ENCODE peak calls at places on chromosomes 2 and 18, in five cellular contexts. J, T, R, Y and S are unnamed samples.

GRCh38 chr18:45670281-45670962 is 53.6 kb upstream of the SLC14A1 start:
- DNase-seq in J (peak), T (no peak), R (peak), Y (no peak), S (no peak)

GRCh38 chr2:197760293-197760657 is 24.8 kb downstream of the BOLL start:
- DNase-seq in J (no peak), T (no peak), R (no peak), Y (peak), S (no peak)

GRCh38 chr2:166900700-166901099 is 12.4 kb downstream of the XIRP2 start:
- DNase-seq in J (no peak), T (no peak), R (no peak), Y (no peak), S (peak)

GRCh38 chr2:52034706-52035105 is 1002.8 kb upstream of the NRXN1 start:
- DNase-seq in J (no peak), T (no peak), R (no peak), Y (no peak), S (no peak)

GRCh38 chr2:147463881-147464520 is 380.8 kb upstream of the ACVR2A start:
- DNase-seq in J (peak), T (no peak), R (no peak), Y (no peak), S (no peak)

GRCh38 chr2:5520352-5520996 is 171.7 kb upstream of the SOX11 start:
- DNase-seq in J (no peak), T (peak), R (no peak), Y (peak), S (no peak)

GRCh38 chr2:159195719-159196118 is 90.8 kb downstream of the WDSUB1 start:
- DNase-seq in J (no peak), T (no peak), R (no peak), Y (peak), S (no peak)

GRCh38 chr2:11342561-11343343 is 1.7 kb downstream of the ROCK2 start:
- DNase-seq in J (peak), T (no peak), R (no peak), Y (no peak), S (no peak)

GRCh38 chr2:232889876-232890401 is 19.9 kb downstream of the SNORC start:
- DNase-seq in J (no peak), T (no peak), R (no peak), Y (peak), S (no peak)
- TF ChIP-seq CTCF in J (no peak), T (no peak), R (no peak), Y (no peak), S (no peak)

DNA sequence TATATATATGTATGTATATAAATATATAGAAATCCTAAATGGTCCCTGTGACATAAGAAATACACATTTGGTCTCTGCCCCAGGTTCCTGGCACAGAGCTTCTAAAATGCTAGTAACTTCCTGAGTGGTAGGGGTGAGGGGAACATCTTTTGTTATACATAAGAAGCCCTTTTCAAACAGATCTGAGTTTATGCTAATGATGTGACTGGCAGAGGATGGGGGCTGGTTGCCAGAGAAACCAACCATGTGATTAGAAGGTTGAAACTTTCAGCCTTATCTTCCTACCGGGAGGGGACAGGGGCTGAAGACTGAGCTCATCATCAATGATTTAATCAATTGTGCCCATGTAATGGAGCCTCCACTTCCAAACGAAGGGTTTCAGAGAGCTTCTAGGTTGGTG is 16.3 kb downstream of the MFSD2B start:
- DNase-seq in J (no peak), T (no peak), R (no peak), Y (no peak), S (no peak)
- H3K4me3 ChIP-seq in J (no peak), T (no peak), R (no peak), Y (no peak), S (no peak)

GRCh38 chr2:142918624-142919023 is 41.2 kb downstream of the KYNU start:
- DNase-seq in J (no peak), T (no peak), R (no peak), Y (no peak), S (no peak)
- TF ChIP-seq CTCF in J (no peak), T (no peak), R (no peak), Y (no peak), S (no peak)

GRCh38 chr2:238138331-238139102 is at the start of gene KLHL30:
- DNase-seq in J (no peak), T (no peak), R (no peak), Y (peak), S (no peak)
- H3K4me3 ChIP-seq in J (no peak), T (peak), R (no peak), Y (peak), S (no peak)

DNA sequence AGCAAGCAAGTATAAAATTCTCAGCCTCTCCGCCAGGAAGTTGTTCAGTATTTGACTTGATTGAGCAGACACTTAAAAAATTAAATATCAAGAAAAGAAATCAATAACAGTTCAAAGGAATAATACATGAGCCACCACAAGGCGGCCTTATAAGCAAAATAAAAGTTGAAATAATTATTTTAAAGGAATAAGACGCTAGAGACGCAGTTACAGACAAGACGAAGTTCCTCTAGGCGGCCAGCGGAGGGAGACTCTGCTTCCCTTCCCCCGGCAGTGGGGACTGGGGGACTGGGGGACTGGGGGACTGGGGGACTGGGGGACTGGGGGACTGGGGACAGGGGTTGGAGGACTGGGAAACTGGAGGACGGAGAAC is 524 bp downstream of the CCDC178 start:
- DNase-seq in J (peak), T (peak), R (no peak), Y (peak), S (no peak)
- TF ChIP-seq CTCF in J (peak), T (no peak), R (no peak), Y (peak), S (peak)

GRCh38 chr2:55111230-55111569 is 60.9 kb upstream of the RTN4 start:
- DNase-seq in J (no peak), T (no peak), R (no peak), Y (no peak), S (no peak)

GRCh38 chr2:55112229-55113016 is 62.2 kb upstream of the RTN4 start:
- DNase-seq in J (peak), T (peak), R (no peak), Y (peak), S (no peak)

GRCh38 chr2:55113976-55114564 is 63.8 kb upstream of the RTN4 start:
- DNase-seq in J (no peak), T (no peak), R (no peak), Y (no peak), S (no peak)

GRCh38 chr2:55109219-55109891 is 59.1 kb upstream of the RTN4 start:
- DNase-seq in J (peak), T (no peak), R (no peak), Y (no peak), S (no peak)

DNA sequence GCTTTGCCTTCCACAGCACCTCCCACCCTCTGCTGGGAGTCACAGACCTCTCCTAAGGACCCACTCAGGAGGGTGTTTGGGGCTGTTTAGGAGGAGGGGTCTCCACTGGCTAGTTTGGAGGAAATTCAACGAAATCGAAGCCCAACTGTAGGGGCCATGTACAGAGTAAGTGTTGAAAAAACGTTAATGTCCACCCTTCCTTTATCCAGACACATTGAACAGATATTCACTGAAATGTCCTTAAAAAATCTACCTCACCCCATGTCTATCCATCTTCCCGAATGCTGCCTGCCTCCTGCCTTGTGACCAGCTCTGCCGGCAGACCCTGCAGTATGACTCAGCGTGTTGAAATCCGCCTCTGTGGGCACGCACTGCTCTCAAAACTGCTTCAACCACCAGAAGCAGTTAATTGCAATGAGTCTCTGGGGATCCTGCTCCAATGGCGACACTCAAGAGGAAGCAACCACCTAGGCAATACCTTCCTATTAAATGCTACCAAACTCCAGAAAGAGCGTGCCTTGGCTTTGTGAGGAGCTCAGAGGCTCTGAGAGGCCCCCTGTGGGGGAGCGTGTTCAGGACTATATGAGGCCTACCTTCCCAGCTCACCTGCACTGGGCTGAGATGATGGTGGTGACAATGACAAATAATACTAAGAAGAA is 61.4 kb upstream of the RTN4 start:
- DNase-seq in J (peak), T (peak), R (no peak), Y (peak), S (no peak)
- H3K4me3 ChIP-seq in J (no peak), T (no peak), R (no peak), Y (peak), S (no peak)

GRCh38 chr2:95165371-95166064 is at the start of gene ZNF2:
- DNase-seq in J (peak), T (peak), R (peak), Y (peak), S (peak)
- TF ChIP-seq CTCF in J (no peak), T (no peak), R (no peak), Y (peak), S (no peak)